ENCODE peak calls at places on chromosomes 12 and 14, in four cellular contexts. G is Peyer's patch, Y is heart left ventricle, Q is IMR-90. E is an unnamed sample.

GRCh38 chr14:101916816-101917412 is 47.5 kb upstream of the DYNC1H1 start:
- DNase-seq in Y (no peak), G (peak; percentile 30), Q (no peak), E (no peak)

GRCh38 chr12:79934309-79935020 is 432 bp downstream of the PPP1R12A start:
- DNase-seq in Q (peak; percentile 36), G (no peak), Y (peak; percentile 64), E (peak; percentile 63)

GRCh38 chr14:94643316-94644101 is 31.3 kb downstream of the SERPINA3 start:
- DNase-seq in G (no peak), Q (no peak), Y (no peak), E (no peak)

GRCh38 chr12:26770239-26771070 is 62.5 kb downstream of the ITPR2 start:
- DNase-seq in G (no peak), Q (no peak), Y (no peak), E (no peak)

GRCh38 chr12:61848893-61849292 is 411.3 kb upstream of the USP15 start:
- DNase-seq in G (no peak), Y (no peak), Q (no peak), E (no peak)

GRCh38 chr12:76883151-76883550 is 4.3 kb upstream of the CSRP2 start:
- DNase-seq in G (no peak), Y (no peak), Q (peak; percentile 84), E (peak; percentile 83)

GRCh38 chr12:48131517-48131916 is 12.4 kb downstream of the PFKM start:
- DNase-seq in Q (no peak), Y (no peak), G (no peak), E (no peak)

GRCh38 chr14:62018606-62019005 is 256.4 kb downstream of the SNAPC1 start:
- DNase-seq in G (no peak), Q (no peak), Y (no peak), E (no peak)

GRCh38 chr12:104888892-104889291 is 69.2 kb downstream of the SLC41A2 start:
- DNase-seq in Y (no peak), G (no peak), Q (no peak), E (no peak)

GRCh38 chr14:91377700-91378652 is 39.6 kb downstream of the CCDC88C start:
- DNase-seq in Y (no peak), Q (no peak), G (peak; percentile 71), E (no peak)
- H3K4me1 ChIP-seq in Y (peaks cover 24% of the 10 kb centered on the region), Q (no peaks in the 10 kb centered on the region), G (peaks cover 59% of the 10 kb centered on the region), E (no peaks in the 10 kb centered on the region)

GRCh38 chr14:69535230-69535848 is 39.3 kb downstream of the CCDC177 start:
- DNase-seq in Y (peak; percentile 25), G (no peak), Q (peak; percentile 50), E (peak; percentile 51)
- TF ChIP-seq POLR2A in Y (no peak), G (no peak), Q (no peak), E (no peak)

DNA sequence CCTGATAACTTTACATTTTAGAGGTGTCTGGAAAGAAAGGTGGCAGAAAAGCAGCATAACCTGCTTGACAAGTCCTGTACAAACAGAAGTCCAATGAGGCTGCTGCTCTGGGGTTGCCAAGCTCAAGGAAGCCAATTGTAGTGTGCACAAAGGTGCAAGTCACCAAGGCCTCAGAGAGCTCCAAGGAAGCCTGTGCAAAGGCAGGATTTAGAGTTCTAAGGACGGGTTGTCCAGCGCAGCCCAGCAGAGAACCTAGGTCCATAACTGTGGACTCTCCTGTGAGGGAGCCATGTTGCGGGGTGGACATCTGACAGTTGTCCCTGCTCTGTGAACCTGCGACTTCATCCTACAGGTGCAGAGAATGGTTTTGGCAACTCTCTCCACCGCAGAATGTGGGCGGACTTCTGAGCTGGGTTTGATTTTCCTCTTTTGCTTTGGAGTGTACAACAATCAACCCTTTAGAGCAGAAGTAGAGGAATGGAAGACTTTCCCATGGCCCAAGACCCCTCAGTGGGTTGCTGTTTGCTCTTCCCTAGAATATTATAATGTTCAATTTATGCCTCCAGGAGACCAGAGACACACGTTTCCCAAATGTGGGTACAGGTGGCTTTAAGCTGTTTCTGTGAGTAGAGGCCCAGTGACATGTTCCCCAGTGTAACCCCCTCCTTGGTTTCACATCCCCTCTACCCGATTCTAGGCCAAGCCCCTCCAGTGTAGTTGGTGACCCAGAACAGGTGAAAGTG is 81.0 kb downstream of the ETV6 start:
- DNase-seq in G (peak; percentile 65), Y (no peak), Q (no peak), E (peak; percentile 80)
- H3K4me1 ChIP-seq in G (peaks cover 54% of the 10 kb centered on the region), Y (peaks cover 4% of the 10 kb centered on the region), Q (peaks cover 12% of the 10 kb centered on the region), E (peaks cover 51% of the 10 kb centered on the region)

GRCh38 chr12:12726543-12727093 is 9.4 kb downstream of the CDKN1B start:
- DNase-seq in Y (no peak), Q (peak; percentile 93), G (no peak), E (no peak)
- TF ChIP-seq POLR2A in Y (no peak), Q (peak; percentile 82), G (no peak), E (no peak)

E was measured in thyroid gland.